ENCODE peak calls at places on chromosome 15, in seven cellular contexts. Q is sigmoid colon, S is H1, K is GM12892, H is breast epithelium, C is HCT116, N is stomach. I is an unnamed sample.

GRCh38 chr15:99433757-99434211 is 132.0 kb upstream of the MEF2A start:
- DNase-seq in N (peak; percentile 22), K (no peak), H (no peak), S (no peak), C (no peak), Q (peak; percentile 50), I (no peak)

GRCh38 chr15:40721716-40722115 is 26.7 kb downstream of the RAD51 start:
- DNase-seq in H (no peak), Q (no peak), N (no peak), S (no peak), K (no peak), C (no peak), I (no peak)

GRCh38 chr15:89777073-89777820 is 1.1 kb downstream of the MESP2 start:
- DNase-seq in Q (no peak), S (no peak), C (no peak), N (no peak), H (no peak), K (no peak), I (no peak)

GRCh38 chr15:48644827-48645557 is 517 bp downstream of the FBN1 start:
- DNase-seq in S (peak; percentile 80), N (no peak), K (peak; percentile 50), H (no peak), C (no peak), Q (peak; percentile 69), I (peak; percentile 57)

GRCh38 chr15:33190539-33190938 is 4.0 kb downstream of the FMN1 start:
- DNase-seq in Q (no peak), K (no peak), N (no peak), H (no peak), S (no peak), C (no peak), I (no peak)

GRCh38 chr15:77112819-77113569 is 42.1 kb upstream of the TSPAN3 start:
- DNase-seq in S (peak; percentile 36), Q (no peak), H (no peak), K (no peak), N (no peak), C (no peak), I (no peak)

GRCh38 chr15:95866698-95867440 is 463.6 kb upstream of the NR2F2 start:
- DNase-seq in Q (no peak), H (no peak), N (no peak), C (no peak), S (no peak), K (no peak), I (no peak)

GRCh38 chr15:100833432-100834389 is 45.9 kb upstream of the ALDH1A3 start:
- DNase-seq in Q (no peak), H (no peak), N (no peak), S (no peak), C (no peak), K (no peak), I (no peak)

GRCh38 chr15:75107905-75108838 is 84.8 kb downstream of the PPCDC start:
- DNase-seq in C (peak; percentile 56), S (no peak), K (no peak), N (peak; percentile 47), H (no peak), Q (no peak), I (no peak)

GRCh38 chr15:34514251-34514760 is 69.1 kb downstream of the GOLGA8B start:
- DNase-seq in N (no peak), K (peak; percentile 24), S (peak; percentile 80), C (no peak), H (no peak), Q (peak; percentile 73), I (peak; percentile 47)

GRCh38 chr15:34900748-34901147 is 68.8 kb downstream of the AQR start:
- DNase-seq in K (no peak), S (no peak), N (no peak), H (no peak), C (no peak), Q (no peak), I (no peak)

GRCh38 chr15:28130651-28131050 is 31.5 kb upstream of the OCA2 start:
- DNase-seq in K (no peak), N (no peak), C (no peak), S (no peak), H (no peak), Q (no peak), I (no peak)

GRCh38 chr15:93037341-93038063 is 51.5 kb downstream of the RGMA start:
- DNase-seq in Q (peak; percentile 83), N (no peak), H (peak; percentile 53), C (no peak), K (no peak), S (no peak), I (no peak)

GRCh38 chr15:99163271-99164062 is 58.6 kb downstream of the SYNM start:
- DNase-seq in C (no peak), H (no peak), K (no peak), N (no peak), Q (no peak), S (peak; percentile 7), I (no peak)

GRCh38 chr15:23055316-23055715 is 15.9 kb upstream of the TUBGCP5 start:
- DNase-seq in K (no peak), C (no peak), S (no peak), N (no peak), Q (no peak), H (no peak), I (no peak)

GRCh38 chr15:71411538-71412482 is 296.5 kb downstream of the THSD4 start:
- DNase-seq in K (no peak), S (no peak), Q (no peak), N (peak; percentile 67), H (no peak), C (no peak), I (no peak)

GRCh38 chr15:57439128-57440030 is 63.1 kb downstream of the CGNL1 start:
- DNase-seq in H (no peak), K (no peak), S (no peak), N (no peak), C (no peak), Q (no peak), I (no peak)

GRCh38 chr15:56042982-56043980 is 49.9 kb upstream of the NEDD4 start:
- DNase-seq in Q (no peak), H (no peak), S (no peak), C (no peak), N (no peak), K (no peak), I (no peak)

DNA sequence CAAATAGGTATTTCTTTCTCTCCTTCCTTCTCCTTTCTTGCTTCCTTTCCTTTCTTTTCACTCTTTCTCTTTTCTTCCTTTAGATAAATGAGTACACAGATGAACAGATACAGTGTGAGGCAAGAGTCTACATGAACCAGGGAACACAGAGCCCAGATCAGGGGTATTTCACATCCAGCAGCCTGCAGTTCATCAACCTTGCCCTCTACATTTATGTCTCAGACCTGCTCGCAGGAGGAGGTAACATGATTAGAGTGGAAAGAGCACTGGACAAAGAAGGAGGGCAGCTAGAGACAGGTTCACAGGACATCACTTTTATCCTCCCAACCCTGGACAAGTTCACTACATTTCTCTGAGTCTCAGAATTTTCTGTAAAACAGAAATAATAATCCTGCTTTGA is 773.1 kb downstream of the NTRK3 start:
- DNase-seq in C (no peak), K (no peak), N (no peak), Q (no peak), S (no peak), H (no peak), I (no peak)
- TF ChIP-seq POLR2A in C (no peak), K (no peak), N (no peak), Q (no peak), S (no peak), H (no peak), I (no peak)

GRCh38 chr15:43316007-43316968 is 14.1 kb downstream of the LCMT2 start:
- DNase-seq in C (no peak), N (no peak), H (no peak), Q (peak; percentile 91), S (no peak), K (no peak), I (no peak)
- TF ChIP-seq POLR2AphosphoS5 in C (no peak), N (no peak), H (no peak), Q (peak; percentile 68), S (no peak), K (no peak), I (no peak)

GRCh38 chr15:60539881-60540613 is 61.1 kb upstream of the ICE2 start:
- DNase-seq in S (no peak), K (no peak), H (no peak), N (no peak), Q (no peak), C (no peak), I (no peak)
- TF ChIP-seq POLR2A in S (no peak), K (no peak), H (no peak), N (no peak), Q (no peak), C (no peak), I (no peak)

DNA sequence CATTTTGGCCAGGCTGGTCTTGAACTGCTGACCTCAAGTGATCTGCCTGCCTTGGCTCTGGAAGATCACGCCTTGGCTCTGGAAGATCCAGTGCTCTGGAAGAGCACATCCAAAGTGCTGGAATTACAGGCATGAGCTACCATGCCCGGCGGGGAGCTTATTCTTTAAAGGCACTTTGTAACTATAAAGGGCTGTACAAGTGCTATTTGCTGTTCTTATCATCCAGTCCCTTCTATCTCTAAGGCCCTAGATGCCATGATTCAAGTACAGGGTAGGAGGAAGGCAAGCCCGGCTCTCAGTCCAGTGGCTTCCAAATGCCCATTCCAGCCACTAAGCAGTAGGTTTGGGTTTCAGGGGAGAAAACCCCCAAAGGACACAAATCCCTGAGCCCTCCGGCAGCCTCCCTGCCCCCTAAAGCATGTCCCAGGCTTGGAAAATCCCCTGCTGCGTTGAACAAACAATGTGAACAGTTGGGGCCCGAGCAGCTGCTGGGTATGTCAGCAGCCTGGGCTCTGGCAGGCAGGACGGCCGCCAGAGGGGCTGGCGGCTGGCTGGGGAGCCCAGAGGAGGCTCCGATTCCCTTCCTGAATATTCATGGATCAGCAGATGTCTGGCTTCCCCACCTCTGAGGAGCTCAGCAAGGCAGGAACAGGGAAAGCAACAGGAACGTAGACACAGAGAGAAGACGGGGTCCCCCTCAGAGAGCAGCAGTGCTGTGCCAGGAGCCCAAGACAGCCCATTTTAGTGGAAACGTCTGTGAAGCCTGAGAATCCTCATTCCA is 7.7 kb downstream of the IGDCC4 start:
- DNase-seq in K (no peak), N (no peak), Q (no peak), H (no peak), C (no peak), S (peak; percentile 85), I (no peak)
- TF ChIP-seq POLR2AphosphoS5 in K (no peak), N (no peak), Q (no peak), H (no peak), C (no peak), S (no peak), I (no peak)

DNA sequence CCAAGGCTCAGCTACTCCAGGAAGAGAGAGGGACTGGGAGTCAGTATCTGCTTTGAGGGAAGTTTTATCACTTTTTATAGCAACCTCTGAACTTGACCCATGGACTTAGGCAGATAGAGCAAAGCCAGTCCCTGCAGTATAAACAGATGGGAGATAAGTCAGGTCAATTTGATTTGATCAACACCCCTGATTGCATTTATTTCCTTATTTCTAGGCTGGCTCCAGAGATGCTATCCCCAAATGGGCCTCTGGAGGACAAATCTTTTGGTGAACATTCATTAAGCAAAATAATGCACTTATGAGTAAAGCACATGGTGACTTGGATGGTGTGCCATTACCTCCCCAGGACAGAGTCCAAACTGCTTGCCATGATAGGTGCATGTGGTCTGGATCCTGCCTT is 8.9 kb upstream of the IDH3A start:
- DNase-seq in S (no peak), Q (no peak), H (no peak), N (no peak), C (no peak), K (no peak), I (no peak)
- TF ChIP-seq POLR2A in S (no peak), Q (no peak), H (no peak), N (no peak), C (no peak), K (no peak), I (no peak)